ENCODE peak calls at places on chromosomes 6 and 20, in five cellular contexts. R is IMR-90, X is neuronal stem cell, O is H1, J is trophoblast cell. Z is an unnamed sample.

GRCh38 chr6:159012201-159012600 is 12.2 kb upstream of the RSPH3 start:
- DNase-seq in O (no peak), X (no peak), R (peak), J (no peak), Z (no peak)

GRCh38 chr6:112413805-112414204 is 66.7 kb downstream of the RFPL4B start:
- DNase-seq in O (no peak), X (no peak), J (peak), R (no peak), Z (no peak)

GRCh38 chr6:159169557-159170332 is 545 bp downstream of the FNDC1 start:
- DNase-seq in R (peak), X (peak), J (no peak), O (no peak), Z (peak)

GRCh38 chr20:59805786-59806577 is 127.5 kb downstream of the SYCP2 start:
- DNase-seq in O (no peak), J (no peak), X (no peak), R (no peak), Z (peak)

GRCh38 chr6:3540980-3541379 is 84.1 kb upstream of the SLC22A23 start:
- DNase-seq in J (no peak), R (no peak), X (no peak), O (no peak), Z (no peak)

GRCh38 chr6:42021847-42022754 is 28.2 kb upstream of the TAF8 start:
- DNase-seq in R (no peak), O (no peak), J (no peak), X (no peak), Z (no peak)

GRCh38 chr20:34938466-34939163 is 17.0 kb downstream of the GSS start:
- DNase-seq in R (no peak), X (no peak), J (no peak), O (no peak), Z (no peak)

GRCh38 chr6:156988276-156989158 is 211.3 kb downstream of the ARID1B start:
- DNase-seq in J (no peak), R (no peak), X (no peak), O (no peak), Z (no peak)

GRCh38 chr6:4929319-4929718 is 74.5 kb downstream of the RPP40 start:
- DNase-seq in J (no peak), R (no peak), X (no peak), O (no peak), Z (no peak)

GRCh38 chr6:118770112-118770788 is 118.9 kb upstream of the CEP85L start:
- DNase-seq in O (no peak), J (no peak), X (no peak), R (no peak), Z (no peak)

GRCh38 chr6:69601132-69601531 is 195.7 kb downstream of the LMBRD1 start:
- DNase-seq in X (no peak), O (no peak), J (no peak), R (no peak), Z (no peak)

GRCh38 chr6:47646689-47647088 is 51.7 kb upstream of the ADGRF4 start:
- DNase-seq in J (no peak), O (no peak), X (no peak), R (no peak), Z (no peak)

GRCh38 chr6:83258517-83258916 is 65.4 kb downstream of the RWDD2A start:
- DNase-seq in R (no peak), O (no peak), J (no peak), X (no peak), Z (no peak)

GRCh38 chr6:161549977-161550655 is 276.3 kb upstream of the AGPAT4 start:
- DNase-seq in R (no peak), X (no peak), O (no peak), J (no peak), Z (no peak)

GRCh38 chr6:116996842-116997241 is 119.8 kb downstream of the RFX6 start:
- DNase-seq in O (no peak), R (no peak), J (no peak), X (no peak), Z (no peak)

GRCh38 chr6:43911625-43912577 is 141.9 kb downstream of the VEGFA start:
- DNase-seq in O (peak), R (no peak), X (no peak), J (no peak), Z (no peak)
- H4K91ac ChIP-seq in O (peak), R (peak), X (no peak), J (no peak), Z (no peak)

GRCh38 chr20:50233325-50234212 is 42.9 kb downstream of the CEBPB start:
- DNase-seq in R (no peak), X (no peak), J (no peak), O (no peak), Z (no peak)

GRCh38 chr20:50230871-50231270 is 40.2 kb downstream of the CEBPB start:
- DNase-seq in O (no peak), X (no peak), J (no peak), R (no peak), Z (no peak)

GRCh38 chr20:50234288-50234687 is 43.7 kb downstream of the CEBPB start:
- DNase-seq in O (no peak), J (no peak), X (no peak), R (no peak), Z (no peak)

GRCh38 chr20:50230184-50230583 is 39.6 kb downstream of the CEBPB start:
- DNase-seq in J (no peak), X (no peak), R (no peak), O (no peak), Z (no peak)

GRCh38 chr20:50232651-50233324 is 42.2 kb downstream of the CEBPB start:
- DNase-seq in X (no peak), J (no peak), O (no peak), R (no peak), Z (no peak)
- H4K91ac ChIP-seq in X (peak), J (peak), O (no peak), R (no peak), Z (no peak)

DNA sequence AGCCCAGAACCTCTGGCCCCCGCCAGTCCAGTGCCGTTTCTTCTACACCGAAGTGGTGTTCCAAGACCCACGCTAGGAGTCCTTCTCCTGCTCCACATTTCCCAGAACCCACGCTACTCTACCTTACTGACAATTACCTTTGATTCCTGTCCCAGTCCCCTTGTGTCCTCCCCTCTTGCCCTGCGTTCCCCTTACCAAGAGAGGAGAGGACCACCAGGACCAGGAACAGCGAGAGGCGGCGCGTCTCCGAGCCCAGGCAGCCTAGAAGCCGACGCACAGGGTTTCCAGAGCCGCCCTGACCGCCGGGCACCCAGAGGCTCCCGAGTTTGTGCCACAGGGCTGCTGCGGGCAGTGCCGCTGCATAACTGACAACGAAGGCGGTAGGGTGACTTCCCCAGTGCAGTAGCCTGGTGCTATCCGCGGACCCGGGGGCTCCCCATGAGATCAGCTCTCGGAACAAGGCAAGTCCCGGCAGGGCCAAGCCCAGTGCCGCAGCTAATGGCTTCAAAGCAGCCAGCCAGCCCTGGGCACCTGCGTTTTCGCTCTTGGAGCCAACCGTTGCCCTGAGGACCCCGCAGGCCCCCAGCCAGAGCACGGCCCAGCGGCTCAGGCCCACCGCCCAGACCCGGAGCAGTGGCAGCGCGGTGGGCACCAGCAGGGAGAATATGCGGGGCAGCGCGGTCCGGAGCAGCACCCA is 512 bp downstream of the TAP1 start:
- DNase-seq in J (peak), X (no peak), O (no peak), R (peak), Z (peak)
- H4K91ac ChIP-seq in J (no peak), X (peak), O (peak), R (peak), Z (no peak)

GRCh38 chr20:53917145-53918009 is 153.0 kb downstream of the BCAS1 start:
- DNase-seq in X (no peak), R (no peak), O (no peak), J (peak), Z (no peak)
- H4K91ac ChIP-seq in X (no peak), R (peak), O (no peak), J (peak), Z (no peak)

GRCh38 chr6:35445691-35446090 is 6.4 kb upstream of the FANCE start:
- DNase-seq in J (no peak), O (no peak), X (no peak), R (peak), Z (no peak)

GRCh38 chr6:35442693-35443092 is 9.4 kb upstream of the FANCE start:
- DNase-seq in J (no peak), R (no peak), O (no peak), X (no peak), Z (no peak)

GRCh38 chr6:35441642-35442041 is 10.5 kb upstream of the FANCE start:
- DNase-seq in R (no peak), J (no peak), O (no peak), X (no peak), Z (no peak)

GRCh38 chr6:35441205-35441604 is 10.9 kb upstream of the FANCE start:
- DNase-seq in R (no peak), O (no peak), J (no peak), X (no peak), Z (no peak)

GRCh38 chr6:35443341-35444030 is 8.7 kb upstream of the FANCE start:
- DNase-seq in X (no peak), J (no peak), R (no peak), O (no peak), Z (no peak)
- H4K91ac ChIP-seq in X (no peak), J (no peak), R (peak), O (no peak), Z (no peak)